ENCODE peak calls at places on chromosomes 3 and 15, in eight cellular contexts. W is HT1080; O is COLO829; U is effector CD4-positive, alpha-beta T cell; C is BJ; B is fibroblast of lung; K is tibial artery; X is aorta. G is an unnamed sample.

GRCh38 chr15:35519536-35520149 is 26.3 kb downstream of the DPH6 start:
- DNase-seq in K (no peak), W (peak; percentile 27), X (no peak), B (peak; percentile 75), O (peak; percentile 2), U (no peak), C (no peak), G (no peak)

GRCh38 chr3:58005662-58006061 is 2.6 kb upstream of the FLNB start:
- DNase-seq in C (peak; percentile 29), K (no peak), O (peak; percentile 50), U (no peak), B (peak; percentile 42), X (no peak), W (peak; percentile 78), G (no peak)

GRCh38 chr3:46538803-46539442 is 27.2 kb downstream of the LRRC2 start:
- DNase-seq in C (no peak), O (no peak), B (peak; percentile 77), W (peak; percentile 60), X (peak; percentile 88), K (peak; percentile 49), U (peak; percentile 81), G (peak; percentile 64)

GRCh38 chr15:33083232-33084006 is 111.1 kb downstream of the FMN1 start:
- DNase-seq in W (peak; percentile 86), X (no peak), O (no peak), B (no peak), K (no peak), U (no peak), C (no peak), G (no peak)

GRCh38 chr3:62246094-62246493 is 127.3 kb downstream of the FEZF2 start:
- DNase-seq in W (no peak), X (no peak), B (no peak), C (no peak), U (no peak), K (no peak), O (no peak), G (no peak)

GRCh38 chr3:31009881-31010280 is 115.4 kb upstream of the GADL1 start:
- DNase-seq in U (no peak), K (no peak), C (no peak), B (no peak), W (no peak), X (no peak), O (no peak), G (no peak)

GRCh38 chr3:24042174-24042878 is 97.2 kb downstream of the NR1D2 start:
- DNase-seq in K (no peak), U (no peak), B (peak; percentile 80), W (no peak), O (no peak), X (no peak), C (peak; percentile 35), G (no peak)

GRCh38 chr3:147799601-147800000 is 390.4 kb downstream of the ZIC1 start:
- DNase-seq in X (no peak), W (no peak), B (no peak), U (no peak), C (no peak), K (no peak), O (no peak), G (no peak)

GRCh38 chr15:68812069-68812468 is 8.6 kb downstream of the ANP32A start:
- DNase-seq in K (no peak), O (no peak), W (no peak), C (no peak), X (no peak), U (no peak), B (no peak), G (no peak)

GRCh38 chr3:62607287-62608029 is 234.1 kb upstream of the FEZF2 start:
- DNase-seq in W (peak; percentile 93), B (peak; percentile 59), O (peak; percentile 27), K (no peak), C (peak; percentile 61), X (peak; percentile 58), U (no peak), G (no peak)

GRCh38 chr15:35746121-35746520 is 200.2 kb upstream of the DPH6 start:
- DNase-seq in U (no peak), X (no peak), C (no peak), B (no peak), K (no peak), O (no peak), W (peak; percentile 44), G (no peak)

GRCh38 chr3:129913618-129914017 is 20.1 kb upstream of the TMCC1 start:
- DNase-seq in U (no peak), K (no peak), O (no peak), X (no peak), B (no peak), C (no peak), W (no peak), G (no peak)

GRCh38 chr3:60931452-60931851 is 319.8 kb downstream of the FHIT start:
- DNase-seq in B (no peak), O (no peak), K (no peak), X (no peak), C (no peak), W (no peak), U (no peak), G (no peak)

GRCh38 chr3:10722921-10723320 is 93.1 kb upstream of the SLC6A11 start:
- DNase-seq in X (no peak), O (no peak), U (no peak), W (no peak), B (no peak), K (no peak), C (no peak), G (no peak)

GRCh38 chr3:149850787-149851582 is 38.0 kb downstream of the RNF13 start:
- DNase-seq in O (no peak), W (no peak), K (no peak), X (no peak), B (no peak), C (no peak), U (no peak), G (no peak)

GRCh38 chr3:38133557-38134405 is 3.1 kb downstream of the ACAA1 start:
- DNase-seq in X (no peak), O (no peak), W (no peak), B (no peak), C (no peak), K (no peak), U (no peak), G (no peak)

GRCh38 chr3:9098716-9099675 is 135.7 kb upstream of the RAD18 start:
- DNase-seq in O (no peak), W (no peak), X (no peak), C (no peak), U (no peak), K (no peak), B (no peak), G (no peak)

GRCh38 chr3:78736863-78737262 is 1030.9 kb downstream of the ROBO1 start:
- DNase-seq in B (no peak), C (no peak), W (no peak), K (no peak), X (no peak), O (no peak), U (no peak), G (no peak)

GRCh38 chr15:57237282-57237642 is 139.0 kb upstream of the CGNL1 start:
- DNase-seq in C (no peak), K (no peak), B (no peak), X (no peak), U (no peak), O (no peak), W (no peak), G (no peak)

GRCh38 chr15:77035584-77035983 is 35.3 kb downstream of the TSPAN3 start:
- DNase-seq in C (no peak), X (peak; percentile 33), B (no peak), K (no peak), W (no peak), U (no peak), O (no peak), G (no peak)

GRCh38 chr3:159418571-159419526 is 569.8 kb upstream of the IL12A start:
- DNase-seq in K (no peak), U (no peak), B (peak; percentile 7), W (peak; percentile 66), C (peak; percentile 19), O (peak; percentile 50), X (no peak), G (no peak)

GRCh38 chr3:122942937-122943827 is 84.4 kb downstream of the SEMA5B start:
- DNase-seq in C (no peak), X (peak; percentile 82), W (peak; percentile 67), U (no peak), B (peak; percentile 53), K (peak; percentile 66), O (peak; percentile 86), G (peak; percentile 76)

GRCh38 chr3:66934041-66934440 is 64.1 kb upstream of the KBTBD8 start:
- DNase-seq in O (no peak), X (no peak), B (no peak), K (no peak), C (no peak), U (no peak), W (no peak), G (no peak)

GRCh38 chr3:133797396-133798105 is 8.1 kb upstream of the SRPRB start:
- DNase-seq in C (no peak), K (no peak), X (no peak), U (no peak), W (no peak), O (no peak), B (no peak), G (no peak)

GRCh38 chr15:63605816-63606215 is 8.6 kb downstream of the FBXL22 start:
- DNase-seq in K (no peak), O (no peak), C (no peak), B (no peak), X (no peak), W (peak; percentile 53), U (peak; percentile 40), G (no peak)

GRCh38 chr3:172153335-172153861 is 114.0 kb downstream of the FNDC3B start:
- DNase-seq in O (peak; percentile 88), C (peak; percentile 93), X (peak; percentile 95), W (peak; percentile 100), U (peak; percentile 21), K (peak; percentile 98), B (peak; percentile 99), G (peak; percentile 92)

GRCh38 chr15:94523873-94524272 is 292.5 kb downstream of the MCTP2 start:
- DNase-seq in O (no peak), U (no peak), K (no peak), X (no peak), W (no peak), B (no peak), C (no peak), G (no peak)

GRCh38 chr3:58009026-58009748 is 965 bp downstream of the FLNB start:
- DNase-seq in X (peak; percentile 61), K (no peak), C (no peak), B (no peak), U (peak; percentile 28), W (no peak), O (no peak), G (peak; percentile 69)

GRCh38 chr3:139325551-139325950 is 18.3 kb upstream of the MRPS22 start:
- DNase-seq in B (no peak), U (no peak), O (no peak), W (no peak), K (no peak), C (no peak), X (no peak), G (no peak)

GRCh38 chr15:100338971-100339444 is 2.8 kb downstream of the ADAMTS17 start:
- DNase-seq in B (peak; percentile 48), O (peak; percentile 53), C (no peak), K (peak; percentile 79), U (peak; percentile 50), W (peak; percentile 34), X (peak; percentile 69), G (peak; percentile 76)

GRCh38 chr15:22735781-22736180 is 50.7 kb upstream of the NIPA1 start:
- DNase-seq in U (no peak), K (no peak), O (no peak), C (peak; percentile 87), B (peak; percentile 26), W (no peak), X (no peak), G (no peak)

GRCh38 chr3:98592345-98592935 is 971 bp downstream of the CPOX start:
- DNase-seq in C (no peak), X (no peak), W (no peak), K (no peak), U (no peak), O (no peak), B (no peak), G (no peak)

GRCh38 chr3:65398953-65399352 is 639.8 kb downstream of the MAGI1 start:
- DNase-seq in W (peak; percentile 68), U (no peak), C (no peak), O (no peak), B (no peak), X (no peak), K (no peak), G (no peak)

GRCh38 chr15:33994005-33994615 is 25.8 kb downstream of the CHRM5 start:
- DNase-seq in B (peak; percentile 49), U (no peak), C (no peak), O (no peak), K (no peak), W (peak; percentile 38), X (no peak), G (no peak)

G was measured in sciatic nerve.